ENCODE peak calls at places on chromosomes 3 and 15, in four cellular contexts. U, I, X and Y are unnamed samples.

GRCh38 chr3:146431240-146431639 is 38.1 kb downstream of the PLSCR2 start:
- DNase-seq in U (no peak), I (no peak), X (no peak), Y (no peak)

GRCh38 chr3:99578339-99578970 is 59.9 kb upstream of the COL8A1 start:
- DNase-seq in U (no peak), I (no peak), X (no peak), Y (no peak)

GRCh38 chr3:10283638-10284037 is 9.1 kb downstream of the GHRL start:
- DNase-seq in U (no peak), I (no peak), X (no peak), Y (no peak)

GRCh38 chr15:75431250-75431649 is 20.2 kb downstream of the SIN3A start:
- DNase-seq in U (no peak), I (no peak), X (no peak), Y (no peak)

GRCh38 chr15:73936181-73936580 is 9.9 kb downstream of the LOXL1 start:
- DNase-seq in U (no peak), I (no peak), X (no peak), Y (no peak)

GRCh38 chr3:85342915-85343314 is 384.1 kb downstream of the CADM2 start:
- DNase-seq in U (no peak), I (no peak), X (no peak), Y (no peak)

GRCh38 chr3:109923431-109923830 is 586.1 kb upstream of the DPPA4 start:
- DNase-seq in U (no peak), I (no peak), X (no peak), Y (no peak)

GRCh38 chr3:197516517-197516889 is 39.3 kb downstream of the BDH1 start:
- DNase-seq in U (no peak), I (no peak), X (peak), Y (no peak)

GRCh38 chr15:88031461-88031860 is 225.1 kb downstream of the NTRK3 start:
- DNase-seq in U (no peak), I (no peak), X (no peak), Y (no peak)

GRCh38 chr15:80929225-80929624 is 60.4 kb downstream of the MESD start:
- DNase-seq in U (no peak), I (no peak), X (no peak), Y (no peak)

GRCh38 chr3:46435327-46435726 is 28.3 kb downstream of the CCRL2 start:
- DNase-seq in U (no peak), I (no peak), X (no peak), Y (no peak)